ENCODE peak calls at places on chromosomes 7 and 10, in six cellular contexts. Q, I, D, U, Z and R are unnamed samples.

GRCh38 chr10:6204341-6205191 is 1.8 kb downstream of the PFKFB3 start:
- DNase-seq in U (no peak), Q (no peak), Z (no peak), I (no peak), D (peak), R (peak)

GRCh38 chr7:139774376-139774775 is 3.4 kb downstream of the HIPK2 start:
- DNase-seq in U (no peak), Z (no peak), D (peak), Q (no peak), I (no peak), R (no peak)

GRCh38 chr10:78408671-78409472 is 375.2 kb downstream of the RPS24 start:
- DNase-seq in D (no peak), I (peak), Z (no peak), Q (no peak), U (peak), R (no peak)

GRCh38 chr7:127815631-127816145 is 163.7 kb downstream of the SND1 start:
- DNase-seq in D (no peak), Q (no peak), U (no peak), Z (no peak), I (no peak), R (no peak)

GRCh38 chr7:69934475-69934903 is 336.2 kb downstream of the AUTS2 start:
- DNase-seq in U (no peak), Z (no peak), Q (no peak), I (peak), D (no peak), R (no peak)

GRCh38 chr10:44278669-44279337 is 106.1 kb downstream of the CXCL12 start:
- DNase-seq in Q (no peak), U (no peak), D (no peak), I (no peak), Z (no peak), R (no peak)

GRCh38 chr10:132193907-132194552 is 7.3 kb downstream of the DPYSL4 start:
- DNase-seq in D (no peak), Q (no peak), I (no peak), U (no peak), Z (no peak), R (no peak)

GRCh38 chr7:24406053-24406561 is 122.1 kb downstream of the NPY start:
- DNase-seq in Q (no peak), I (no peak), U (no peak), Z (no peak), D (no peak), R (no peak)

GRCh38 chr7:70238171-70238575 is 639.9 kb downstream of the AUTS2 start:
- DNase-seq in U (no peak), Z (no peak), Q (peak), D (no peak), I (no peak), R (peak)